ENCODE peak calls at places on chromosomes 12 and 14, in seven cellular contexts. P is AG09309; W is activated T-helper 1 cell treated with anti-CD3 and anti-CD28 coated beads, Interleukin-2, amount 50 U/mL, for 16 hours; O is neural progenitor cell; A is LoVo; G is amygdala; F is GM13976. T is an unnamed sample.

GRCh38 chr12:83408168-83408567 is 721.5 kb downstream of the TMTC2 start:
- DNase-seq in P (no peak), W (no peak), O (no peak), A (no peak), G (no peak), F (no peak), T (no peak)

GRCh38 chr12:124734224-124734788 is 129.4 kb downstream of the SCARB1 start:
- DNase-seq in P (no peak), W (no peak), O (peak; percentile 94), A (no peak), G (no peak), F (no peak), T (no peak)

GRCh38 chr14:95226801-95227200 is 69.5 kb upstream of the DICER1 start:
- DNase-seq in P (no peak), W (no peak), O (no peak), A (no peak), G (no peak), F (no peak), T (no peak)

GRCh38 chr12:38906482-38907170 is 1.2 kb upstream of the CPNE8 start:
- DNase-seq in P (peak; percentile 48), W (peak; percentile 38), O (peak; percentile 96), A (peak; percentile 88), G (peak; percentile 57), F (peak; percentile 78), T (peak; percentile 92)

GRCh38 chr14:29235991-29236390 is 469.4 kb downstream of the FOXG1 start:
- DNase-seq in P (no peak), W (no peak), O (no peak), A (no peak), G (no peak), F (no peak), T (no peak)

GRCh38 chr14:94126800-94127199 is 2.6 kb downstream of the IFI27L2 start:
- DNase-seq in P (no peak), W (no peak), O (no peak), A (no peak), G (no peak), F (no peak), T (no peak)

GRCh38 chr12:94146166-94146565 is 2.2 kb upstream of the PLXNC1 start:
- DNase-seq in P (no peak), W (no peak), O (no peak), A (no peak), G (no peak), F (no peak), T (no peak)

GRCh38 chr12:58918475-58918874 is 1.8 kb downstream of the LRIG3 start:
- DNase-seq in P (no peak), W (no peak), O (peak; percentile 27), A (no peak), G (no peak), F (no peak), T (no peak)

GRCh38 chr14:103019827-103020226 is 37.5 kb downstream of the CDC42BPB start:
- DNase-seq in P (no peak), W (no peak), O (no peak), A (no peak), G (peak; percentile 44), F (no peak), T (no peak)

GRCh38 chr12:121939992-121940766 is 21.8 kb downstream of the CFAP251 start:
- DNase-seq in P (no peak), W (no peak), O (no peak), A (no peak), G (no peak), F (no peak), T (no peak)

GRCh38 chr12:16150290-16150689 is 127.2 kb downstream of the SLC15A5 start:
- DNase-seq in P (no peak), W (no peak), O (no peak), A (no peak), G (no peak), F (no peak), T (no peak)

GRCh38 chr14:75389679-75390078 is 38.1 kb upstream of the JDP2 start:
- DNase-seq in P (no peak), W (no peak), O (no peak), A (no peak), G (no peak), F (no peak), T (no peak)

GRCh38 chr14:37195327-37195726 is 2.4 kb upstream of the MIPOL1 start:
- DNase-seq in P (no peak), W (no peak), O (no peak), A (no peak), G (no peak), F (no peak), T (no peak)

GRCh38 chr14:103194256-103195045 is 71.2 kb downstream of the TNFAIP2 start:
- DNase-seq in P (peak; percentile 58), W (no peak), O (no peak), A (no peak), G (no peak), F (peak; percentile 2), T (no peak)

GRCh38 chr14:58566979-58567378 is 70.8 kb upstream of the DACT1 start:
- DNase-seq in P (no peak), W (no peak), O (no peak), A (no peak), G (no peak), F (no peak), T (no peak)

GRCh38 chr14:61406670-61407069 is 85.3 kb downstream of the PRKCH start:
- DNase-seq in P (no peak), W (peak; percentile 21), O (no peak), A (no peak), G (no peak), F (no peak), T (no peak)

GRCh38 chr12:118850244-118850825 is 131.0 kb upstream of the SRRM4 start:
- DNase-seq in P (no peak), W (no peak), O (peak; percentile 60), A (peak; percentile 5), G (no peak), F (peak; percentile 43), T (peak; percentile 16)

GRCh38 chr14:77023001-77023996 is 5.2 kb downstream of the IRF2BPL start:
- DNase-seq in P (no peak), W (no peak), O (peak; percentile 70), A (peak; percentile 56), G (no peak), F (no peak), T (peak; percentile 70)

GRCh38 chr12:22658214-22658613 is 33.2 kb downstream of the ETNK1 start:
- DNase-seq in P (peak; percentile 27), W (peak; percentile 1), O (no peak), A (no peak), G (no peak), F (no peak), T (no peak)

GRCh38 chr12:3542911-3543310 is 51.9 kb downstream of the PRMT8 start:
- DNase-seq in P (no peak), W (no peak), O (no peak), A (no peak), G (no peak), F (no peak), T (no peak)

GRCh38 chr14:103558071-103558882 is 4.2 kb downstream of the BAG5 start:
- DNase-seq in P (peak; percentile 43), W (no peak), O (no peak), A (no peak), G (no peak), F (no peak), T (no peak)

GRCh38 chr12:70011353-70011752 is 186.3 kb downstream of the MYRFL start:
- DNase-seq in P (no peak), W (no peak), O (no peak), A (no peak), G (no peak), F (no peak), T (no peak)

GRCh38 chr12:71661977-71662522 is 1.6 kb downstream of the ZFC3H1 start:
- DNase-seq in P (no peak), W (no peak), O (no peak), A (no peak), G (no peak), F (no peak), T (no peak)